ENCODE peak calls at places on chromosomes 7 and 10, in six cellular contexts. One of them, this sample, is unnamed.

GRCh38 chr7:365593-365992 is 75.6 kb downstream of the FOXL3 start:
- DNase-seq in PC-3: no peak
- DNase-seq in HCT116: no peak
- DNase-seq in neural progenitor cell: no peak
- DNase-seq in GM23248: no peak
- DNase-seq in MM.1S: no peak
- DNase-seq in this sample: no peak

GRCh38 chr10:104445359-104445758 is 91.7 kb downstream of the CFAP58 start:
- DNase-seq in PC-3: peak
- DNase-seq in HCT116: no peak
- DNase-seq in neural progenitor cell: no peak
- DNase-seq in GM23248: peak
- DNase-seq in MM.1S: no peak
- DNase-seq in this sample: no peak

GRCh38 chr10:45483002-45483401 is 109.0 kb downstream of the ALOX5 start:
- DNase-seq in PC-3: no peak
- DNase-seq in HCT116: no peak
- DNase-seq in neural progenitor cell: no peak
- DNase-seq in GM23248: no peak
- DNase-seq in MM.1S: no peak
- DNase-seq in this sample: no peak

GRCh38 chr10:44990302-44990655 is 10.4 kb upstream of the ZNF22 start:
- DNase-seq in PC-3: no peak
- DNase-seq in HCT116: no peak
- DNase-seq in neural progenitor cell: peak
- DNase-seq in GM23248: no peak
- DNase-seq in MM.1S: no peak
- DNase-seq in this sample: no peak

GRCh38 chr10:18261660-18262292 is 121.6 kb downstream of the CACNB2 start:
- DNase-seq in PC-3: no peak
- DNase-seq in HCT116: no peak
- DNase-seq in neural progenitor cell: no peak
- DNase-seq in GM23248: peak
- DNase-seq in MM.1S: no peak
- DNase-seq in this sample: no peak

GRCh38 chr7:81583882-81584533 is 185.8 kb downstream of the HGF start:
- DNase-seq in PC-3: no peak
- DNase-seq in HCT116: no peak
- DNase-seq in neural progenitor cell: no peak
- DNase-seq in GM23248: peak
- DNase-seq in MM.1S: no peak
- DNase-seq in this sample: no peak

GRCh38 chr10:87675396-87676376 is 16.0 kb downstream of the PAPSS2 start:
- DNase-seq in PC-3: peak
- DNase-seq in HCT116: no peak
- DNase-seq in neural progenitor cell: no peak
- DNase-seq in GM23248: peak
- DNase-seq in MM.1S: no peak
- DNase-seq in this sample: no peak

GRCh38 chr7:91083855-91084644 is 180.2 kb upstream of the FZD1 start:
- DNase-seq in PC-3: peak
- DNase-seq in HCT116: no peak
- DNase-seq in neural progenitor cell: no peak
- DNase-seq in GM23248: peak
- DNase-seq in MM.1S: no peak
- DNase-seq in this sample: peak

GRCh38 chr10:48684792-48685651 is at the start of gene WDFY4:
- DNase-seq in PC-3: no peak
- DNase-seq in HCT116: no peak
- DNase-seq in neural progenitor cell: no peak
- DNase-seq in GM23248: no peak
- DNase-seq in MM.1S: no peak
- DNase-seq in this sample: no peak

GRCh38 chr7:143882611-143883078 is 19.3 kb downstream of the TCAF1 start:
- DNase-seq in PC-3: no peak
- DNase-seq in HCT116: no peak
- DNase-seq in neural progenitor cell: peak
- DNase-seq in GM23248: peak
- DNase-seq in MM.1S: no peak
- DNase-seq in this sample: peak

GRCh38 chr7:151167197-151167911 is at the start of gene GBX1:
- DNase-seq in PC-3: no peak
- DNase-seq in HCT116: no peak
- DNase-seq in neural progenitor cell: peak
- DNase-seq in GM23248: peak
- DNase-seq in MM.1S: no peak
- DNase-seq in this sample: peak

GRCh38 chr10:70648427-70648826 is 23.9 kb upstream of the ADAMTS14 start:
- DNase-seq in PC-3: peak
- DNase-seq in HCT116: peak
- DNase-seq in neural progenitor cell: peak
- DNase-seq in GM23248: no peak
- DNase-seq in MM.1S: no peak
- DNase-seq in this sample: no peak

GRCh38 chr10:60434418-60435046 is 44.9 kb upstream of the ANK3 start:
- DNase-seq in PC-3: peak
- DNase-seq in HCT116: peak
- DNase-seq in neural progenitor cell: peak
- DNase-seq in GM23248: peak
- DNase-seq in MM.1S: peak
- DNase-seq in this sample: peak

GRCh38 chr7:56105508-56105907 is 768 bp downstream of the CHCHD2 start:
- DNase-seq in PC-3: peak
- DNase-seq in HCT116: peak
- DNase-seq in neural progenitor cell: no peak
- DNase-seq in GM23248: peak
- DNase-seq in MM.1S: peak
- DNase-seq in this sample: no peak

GRCh38 chr7:136339464-136339863 is 362.3 kb upstream of the MTPN start:
- DNase-seq in PC-3: no peak
- DNase-seq in HCT116: no peak
- DNase-seq in neural progenitor cell: no peak
- DNase-seq in GM23248: peak
- DNase-seq in MM.1S: no peak
- DNase-seq in this sample: no peak

GRCh38 chr7:8582723-8583122 is 149.3 kb downstream of the NXPH1 start:
- DNase-seq in PC-3: no peak
- DNase-seq in HCT116: no peak
- DNase-seq in neural progenitor cell: no peak
- DNase-seq in GM23248: no peak
- DNase-seq in MM.1S: no peak
- DNase-seq in this sample: no peak

GRCh38 chr7:100406767-100407166 is 21.7 kb downstream of the ZCWPW1 start:
- DNase-seq in PC-3: peak
- DNase-seq in HCT116: no peak
- DNase-seq in neural progenitor cell: no peak
- DNase-seq in GM23248: peak
- DNase-seq in MM.1S: no peak
- DNase-seq in this sample: no peak

GRCh38 chr7:18895456-18895855 is 222.0 kb downstream of the TWIST1 start:
- DNase-seq in PC-3: peak
- DNase-seq in HCT116: peak
- DNase-seq in neural progenitor cell: no peak
- DNase-seq in GM23248: peak
- DNase-seq in MM.1S: no peak
- DNase-seq in this sample: no peak

GRCh38 chr10:62317257-62317656 is 48.6 kb upstream of the RTKN2 start:
- DNase-seq in PC-3: no peak
- DNase-seq in HCT116: no peak
- DNase-seq in neural progenitor cell: no peak
- DNase-seq in GM23248: no peak
- DNase-seq in MM.1S: no peak
- DNase-seq in this sample: no peak

GRCh38 chr7:83861-84632 is 108.3 kb upstream of the FAM20C start:
- DNase-seq in PC-3: no peak
- DNase-seq in HCT116: no peak
- DNase-seq in neural progenitor cell: no peak
- DNase-seq in GM23248: no peak
- DNase-seq in MM.1S: no peak
- DNase-seq in this sample: no peak

GRCh38 chr7:137531671-137532070 is 188.1 kb upstream of the PTN start:
- DNase-seq in PC-3: no peak
- DNase-seq in HCT116: no peak
- DNase-seq in neural progenitor cell: no peak
- DNase-seq in GM23248: no peak
- DNase-seq in MM.1S: no peak
- DNase-seq in this sample: no peak

GRCh38 chr7:71470948-71471347 is 339.0 kb downstream of the GALNT17 start:
- DNase-seq in PC-3: no peak
- DNase-seq in HCT116: no peak
- DNase-seq in neural progenitor cell: no peak
- DNase-seq in GM23248: no peak
- DNase-seq in MM.1S: no peak
- DNase-seq in this sample: no peak

GRCh38 chr7:71473366-71473967 is 341.5 kb downstream of the GALNT17 start:
- DNase-seq in PC-3: no peak
- DNase-seq in HCT116: no peak
- DNase-seq in neural progenitor cell: no peak
- DNase-seq in GM23248: no peak
- DNase-seq in MM.1S: no peak
- DNase-seq in this sample: no peak

GRCh38 chr7:71477441-71477840 is 345.5 kb downstream of the GALNT17 start:
- DNase-seq in PC-3: no peak
- DNase-seq in HCT116: no peak
- DNase-seq in neural progenitor cell: no peak
- DNase-seq in GM23248: peak
- DNase-seq in MM.1S: no peak
- DNase-seq in this sample: no peak

DNA sequence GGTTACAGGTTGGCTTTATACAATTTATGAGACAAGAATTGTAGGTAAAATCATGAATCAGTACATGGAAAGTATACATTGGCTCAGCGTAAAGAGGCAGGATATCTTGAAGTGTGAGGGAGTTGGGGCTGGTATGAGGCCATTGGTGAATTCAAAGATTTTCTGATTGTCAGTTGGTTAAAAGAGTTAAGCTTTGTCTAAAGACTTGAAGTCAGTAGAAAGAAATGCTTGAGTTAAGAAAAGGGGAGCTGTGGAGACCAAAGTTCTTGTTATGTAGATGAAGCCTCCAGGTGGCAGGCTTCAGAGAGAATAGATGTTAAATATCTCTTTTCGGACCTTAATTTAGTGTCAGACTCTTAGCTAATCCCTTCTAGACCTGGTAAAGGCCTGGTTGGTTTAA is 341.0 kb downstream of the GALNT17 start:
- DNase-seq in PC-3: no peak
- DNase-seq in HCT116: no peak
- DNase-seq in neural progenitor cell: peak
- DNase-seq in GM23248: no peak
- DNase-seq in MM.1S: no peak
- DNase-seq in this sample: no peak
- H3K9ac ChIP-seq in PC-3: no peak
- H3K9ac ChIP-seq in HCT116: no peak
- H3K9ac ChIP-seq in neural progenitor cell: no peak
- H3K9ac ChIP-seq in GM23248: no peak
- H3K9ac ChIP-seq in MM.1S: no peak
- H3K9ac ChIP-seq in this sample: no peak

GRCh38 chr7:50531928-50532327 is 33.3 kb downstream of the DDC start:
- DNase-seq in PC-3: peak
- DNase-seq in HCT116: no peak
- DNase-seq in neural progenitor cell: no peak
- DNase-seq in GM23248: peak
- DNase-seq in MM.1S: no peak
- DNase-seq in this sample: peak

GRCh38 chr7:50537417-50537816 is 27.8 kb downstream of the DDC start:
- DNase-seq in PC-3: no peak
- DNase-seq in HCT116: no peak
- DNase-seq in neural progenitor cell: no peak
- DNase-seq in GM23248: no peak
- DNase-seq in MM.1S: no peak
- DNase-seq in this sample: no peak

GRCh38 chr7:50531401-50531906 is 33.8 kb downstream of the DDC start:
- DNase-seq in PC-3: peak
- DNase-seq in HCT116: peak
- DNase-seq in neural progenitor cell: peak
- DNase-seq in GM23248: peak
- DNase-seq in MM.1S: no peak
- DNase-seq in this sample: peak

GRCh38 chr7:50533849-50534248 is 31.4 kb downstream of the DDC start:
- DNase-seq in PC-3: no peak
- DNase-seq in HCT116: no peak
- DNase-seq in neural progenitor cell: no peak
- DNase-seq in GM23248: no peak
- DNase-seq in MM.1S: no peak
- DNase-seq in this sample: no peak

GRCh38 chr7:50534690-50535290 is 30.4 kb downstream of the DDC start:
- DNase-seq in PC-3: peak
- DNase-seq in HCT116: peak
- DNase-seq in neural progenitor cell: no peak
- DNase-seq in GM23248: peak
- DNase-seq in MM.1S: no peak
- DNase-seq in this sample: peak
- TF ChIP-seq EZH2phosphoT487 in PC-3: no peak
- TF ChIP-seq EZH2phosphoT487 in HCT116: no peak
- TF ChIP-seq EZH2phosphoT487 in neural progenitor cell: no peak
- TF ChIP-seq EZH2phosphoT487 in GM23248: no peak
- TF ChIP-seq EZH2phosphoT487 in MM.1S: no peak
- TF ChIP-seq EZH2phosphoT487 in this sample: no peak

DNA sequence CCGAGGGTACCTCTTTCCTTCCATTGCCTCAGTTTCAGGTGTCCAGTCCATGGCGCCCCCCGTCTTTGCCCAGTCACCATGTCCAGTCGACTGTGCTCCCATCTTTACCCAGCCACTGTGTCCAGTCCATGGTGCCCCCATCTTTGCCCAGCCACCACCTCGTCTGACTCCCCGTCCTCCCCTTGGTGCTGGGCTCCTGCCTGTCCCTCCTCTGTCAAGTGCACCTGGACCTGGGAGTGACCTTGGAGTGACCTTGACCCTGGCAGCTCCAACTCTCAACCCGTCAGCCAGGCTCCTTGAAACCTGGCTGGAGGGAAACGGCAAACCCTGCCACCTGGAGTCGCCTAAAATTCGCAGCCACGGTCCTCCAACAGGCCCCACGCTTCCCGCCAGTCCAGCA is 180.2 kb downstream of the ADARB2 start:
- DNase-seq in PC-3: no peak
- DNase-seq in HCT116: no peak
- DNase-seq in neural progenitor cell: no peak
- DNase-seq in GM23248: no peak
- DNase-seq in MM.1S: no peak
- DNase-seq in this sample: no peak
- H3K9ac ChIP-seq in PC-3: no peak
- H3K9ac ChIP-seq in HCT116: no peak
- H3K9ac ChIP-seq in neural progenitor cell: no peak
- H3K9ac ChIP-seq in GM23248: no peak
- H3K9ac ChIP-seq in MM.1S: no peak
- H3K9ac ChIP-seq in this sample: no peak

DNA sequence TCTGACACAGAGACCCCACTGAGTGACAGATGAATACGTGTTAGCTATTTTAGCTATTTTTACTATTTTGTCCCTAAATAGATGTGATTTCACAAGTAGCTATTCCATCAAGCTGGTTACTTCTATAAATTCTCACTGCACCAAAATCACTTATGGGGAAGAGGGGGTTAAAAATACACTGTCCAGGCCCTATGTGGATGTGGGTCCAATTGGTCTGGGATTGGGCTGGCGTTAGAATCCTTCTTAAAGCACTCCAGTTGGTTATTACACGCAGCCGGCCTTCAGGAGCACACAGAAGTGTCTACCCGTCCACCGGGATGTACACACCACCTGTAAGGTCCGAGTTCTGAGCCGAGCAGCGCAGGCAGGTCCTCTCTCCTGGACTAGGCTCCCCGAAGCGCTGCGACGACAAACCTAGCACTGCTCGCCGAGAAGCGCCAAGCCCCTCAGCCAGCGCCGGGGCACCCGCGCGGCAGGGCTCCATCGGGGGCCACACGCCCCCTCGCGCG is 222.3 kb upstream of the MKLN1 start:
- DNase-seq in PC-3: peak
- DNase-seq in HCT116: no peak
- DNase-seq in neural progenitor cell: no peak
- DNase-seq in GM23248: peak
- DNase-seq in MM.1S: no peak
- DNase-seq in this sample: no peak
- TF ChIP-seq EZH2phosphoT487 in PC-3: no peak
- TF ChIP-seq EZH2phosphoT487 in HCT116: no peak
- TF ChIP-seq EZH2phosphoT487 in neural progenitor cell: no peak
- TF ChIP-seq EZH2phosphoT487 in GM23248: no peak
- TF ChIP-seq EZH2phosphoT487 in MM.1S: no peak
- TF ChIP-seq EZH2phosphoT487 in this sample: no peak